ENCODE peak calls at places on chromosomes 11 and 22, in six cellular contexts. Q is neuronal stem cell, S is H9, O is IMR-90, P is trophoblast cell, Y is mesendoderm. W is an unnamed sample.

GRCh38 chr11:45219411-45219810 is 66.7 kb downstream of the SYT13 start:
- DNase-seq in Y (no peak), O (no peak), Q (no peak), S (no peak), P (no peak), W (no peak)

GRCh38 chr11:13462311-13462927 is 603 bp downstream of the BTBD10 start:
- DNase-seq in Q (peak), P (peak), S (peak), O (peak), Y (peak), W (peak)

GRCh38 chr11:120186799-120187591 is 23.8 kb upstream of the OAF start:
- DNase-seq in O (peak), Y (no peak), Q (no peak), P (no peak), S (peak), W (no peak)

GRCh38 chr11:78110830-78111229 is 28.6 kb downstream of the ALG8 start:
- DNase-seq in Y (no peak), S (no peak), P (peak), O (peak), Q (no peak), W (no peak)

GRCh38 chr11:15276616-15277015 is 161.9 kb downstream of the INSC start:
- DNase-seq in P (no peak), Q (peak), O (peak), Y (peak), S (no peak), W (peak)

GRCh38 chr11:124882339-124883071 is 15.2 kb downstream of the ROBO4 start:
- DNase-seq in S (peak), Y (no peak), P (no peak), O (no peak), Q (no peak), W (peak)

GRCh38 chr22:43827926-43828710 is 16.0 kb upstream of the EFCAB6 start:
- DNase-seq in S (peak), O (no peak), Y (no peak), P (no peak), Q (no peak), W (no peak)

GRCh38 chr11:79437981-79438630 is 2.7 kb downstream of the TENM4 start:
- DNase-seq in Q (no peak), Y (peak), O (peak), P (no peak), S (peak), W (peak)

GRCh38 chr11:15536438-15536837 is 421.7 kb downstream of the INSC start:
- DNase-seq in O (no peak), Y (no peak), P (no peak), S (no peak), Q (no peak), W (no peak)

GRCh38 chr11:79461144-79461543 is 20.3 kb upstream of the TENM4 start:
- DNase-seq in S (no peak), O (peak), Q (peak), P (peak), Y (peak), W (peak)

GRCh38 chr11:123302751-123303195 is 107.7 kb upstream of the CLMP start:
- DNase-seq in O (peak), Y (peak), Q (no peak), S (no peak), P (peak), W (peak)

GRCh38 chr22:50714150-50714549 is 23.9 kb upstream of the ACR start:
- DNase-seq in Q (no peak), Y (no peak), S (no peak), O (no peak), P (no peak), W (no peak)

GRCh38 chr11:36376315-36376887 is 80.3 kb downstream of the PRR5L start:
- DNase-seq in P (no peak), S (peak), O (peak), Q (peak), Y (peak), W (peak)

GRCh38 chr11:13277719-13278619 is at the start of gene BMAL1:
- DNase-seq in P (no peak), S (peak), Q (no peak), Y (peak), O (no peak), W (peak)

GRCh38 chr22:20656902-20657836 is 116.7 kb upstream of the SERPIND1 start:
- DNase-seq in P (no peak), O (peak), S (peak), Q (no peak), Y (peak), W (no peak)

GRCh38 chr11:17014774-17015638 is 792 bp upstream of the PLEKHA7 start:
- DNase-seq in P (peak), Y (peak), O (no peak), S (peak), Q (peak), W (peak)

GRCh38 chr11:57523419-57523818 is 7.1 kb downstream of the TIMM10 start:
- DNase-seq in S (no peak), P (no peak), O (no peak), Q (no peak), Y (no peak), W (no peak)

GRCh38 chr11:28123151-28123571 is 15.0 kb downstream of the METTL15 start:
- DNase-seq in Y (no peak), Q (no peak), P (no peak), S (no peak), O (peak), W (peak)

GRCh38 chr11:30474151-30474954 is 111.8 kb downstream of the MPPED2 start:
- DNase-seq in Y (peak), O (no peak), Q (no peak), P (no peak), S (no peak), W (no peak)

GRCh38 chr11:111736191-111736590 is 30.0 kb downstream of the PPP2R1B start:
- DNase-seq in Y (no peak), S (no peak), O (peak), Q (no peak), P (peak), W (no peak)

GRCh38 chr11:34194576-34195335 is 89.3 kb downstream of the NAT10 start:
- DNase-seq in P (peak), O (peak), S (peak), Y (peak), Q (no peak), W (no peak)

GRCh38 chr11:44760917-44761545 is 34.3 kb downstream of the TSPAN18 start:
- DNase-seq in Q (peak), S (peak), P (peak), Y (peak), O (peak), W (peak)

GRCh38 chr11:289145-289705 is 299 bp downstream of the PGGHG start:
- DNase-seq in S (no peak), Q (no peak), O (no peak), P (no peak), Y (no peak), W (no peak)

GRCh38 chr11:76288166-76288978 is 82.1 kb upstream of the WNT11 start:
- DNase-seq in Q (no peak), O (no peak), P (no peak), Y (no peak), S (no peak), W (no peak)

GRCh38 chr22:23243006-23243573 is 62.8 kb downstream of the BCR start:
- DNase-seq in S (peak), O (no peak), P (no peak), Y (peak), Q (peak), W (no peak)

GRCh38 chr11:72812604-72812967 is 1.6 kb upstream of the ATG16L2 start:
- DNase-seq in O (no peak), Y (no peak), S (no peak), P (peak), Q (no peak), W (peak)

GRCh38 chr11:3638513-3638912 is 3.3 kb downstream of the ART5 start:
- DNase-seq in Y (no peak), P (no peak), O (no peak), Q (no peak), S (no peak), W (no peak)

GRCh38 chr22:26671317-26672059 is 14.1 kb downstream of the MIAT start:
- DNase-seq in O (no peak), Q (no peak), P (no peak), S (no peak), Y (no peak), W (no peak)

GRCh38 chr11:79090191-79090590 is 350.6 kb downstream of the TENM4 start:
- DNase-seq in P (peak), Y (no peak), S (no peak), Q (no peak), O (no peak), W (no peak)

GRCh38 chr11:134516529-134516928 is 104.5 kb upstream of the B3GAT1 start:
- DNase-seq in P (no peak), O (no peak), Y (no peak), S (no peak), Q (no peak), W (no peak)

GRCh38 chr11:99418927-99419707 is 398.4 kb downstream of the CNTN5 start:
- DNase-seq in Y (peak), Q (no peak), O (no peak), S (no peak), P (no peak), W (no peak)

GRCh38 chr11:6627762-6628241 is 8.6 kb upstream of the TPP1 start:
- DNase-seq in Y (no peak), Q (no peak), P (no peak), O (no peak), S (no peak), W (no peak)

GRCh38 chr22:39773976-39774539 is 119.5 kb downstream of the ENTHD1 start:
- DNase-seq in Y (peak), P (peak), Q (no peak), O (peak), S (no peak), W (peak)

GRCh38 chr11:100876826-100877545 is 189.9 kb downstream of the ARHGAP42 start:
- DNase-seq in Q (no peak), S (no peak), P (peak), Y (peak), O (peak), W (peak)

GRCh38 chr11:100874203-100874602 is 187.1 kb downstream of the ARHGAP42 start:
- DNase-seq in S (no peak), Q (no peak), P (no peak), O (no peak), Y (peak), W (no peak)

GRCh38 chr11:100872951-100873350 is 185.9 kb downstream of the ARHGAP42 start:
- DNase-seq in Y (no peak), O (no peak), S (no peak), P (no peak), Q (no peak), W (no peak)

GRCh38 chr11:100878474-100878873 is 191.4 kb downstream of the ARHGAP42 start:
- DNase-seq in O (peak), Q (no peak), S (no peak), Y (no peak), P (no peak), W (no peak)

GRCh38 chr11:100875521-100875869 is 188.4 kb downstream of the ARHGAP42 start:
- DNase-seq in O (no peak), Y (no peak), S (no peak), Q (no peak), P (no peak), W (no peak)
- H2BK5ac ChIP-seq in O (peak), Y (peak), S (no peak), Q (no peak), P (peak), W (peak)

GRCh38 chr11:129933866-129934265 is 38.5 kb upstream of the NFRKB start:
- DNase-seq in Y (no peak), P (no peak), S (no peak), O (no peak), Q (no peak), W (no peak)
- H2BK5ac ChIP-seq in Y (no peak), P (no peak), S (no peak), O (no peak), Q (no peak), W (no peak)

DNA sequence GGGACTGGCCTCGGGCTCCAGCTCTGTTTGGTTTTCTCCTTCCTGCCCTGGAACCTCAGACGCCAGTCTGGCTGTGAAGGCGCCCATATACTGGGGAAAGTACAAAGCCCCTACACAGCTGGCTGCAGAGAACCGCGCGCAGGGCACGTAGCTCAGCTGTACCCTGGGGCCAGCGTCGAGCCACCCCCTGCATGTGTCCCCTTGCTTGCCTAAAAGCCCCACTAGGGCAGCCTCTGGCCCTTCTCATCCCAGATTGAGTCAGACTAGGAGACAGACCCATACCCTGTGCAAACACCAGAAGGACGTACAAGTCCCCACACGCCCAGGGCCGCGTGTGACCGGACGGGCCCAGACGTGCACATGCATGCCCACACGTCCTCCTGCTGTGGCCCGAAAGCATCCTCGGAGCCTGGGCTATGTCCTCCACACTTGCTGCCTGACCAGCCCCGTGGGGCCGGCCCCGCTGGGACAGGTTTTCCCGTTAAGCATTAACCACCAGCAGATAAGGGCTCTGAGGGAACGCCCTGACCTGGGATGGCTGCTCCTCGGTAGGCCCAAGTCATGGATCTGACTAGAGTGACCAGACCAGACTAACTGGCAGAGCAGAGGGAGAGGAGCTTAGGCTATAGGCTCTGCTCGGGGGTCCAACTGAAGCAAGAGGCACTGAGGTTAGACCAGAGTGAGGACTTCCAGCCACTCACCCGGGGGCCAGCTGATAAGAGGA is 4.1 kb upstream of the SYT8 start:
- DNase-seq in O (no peak), Q (no peak), Y (no peak), P (peak), S (no peak), W (no peak)
- H2BK5ac ChIP-seq in O (no peak), Q (peak), Y (no peak), P (peak), S (no peak), W (no peak)

GRCh38 chr22:46734830-46735453 is 3.1 kb downstream of the CERK start:
- DNase-seq in Q (no peak), O (no peak), Y (no peak), S (no peak), P (peak), W (peak)
- H2BK5ac ChIP-seq in Q (no peak), O (no peak), Y (no peak), S (no peak), P (no peak), W (no peak)

DNA sequence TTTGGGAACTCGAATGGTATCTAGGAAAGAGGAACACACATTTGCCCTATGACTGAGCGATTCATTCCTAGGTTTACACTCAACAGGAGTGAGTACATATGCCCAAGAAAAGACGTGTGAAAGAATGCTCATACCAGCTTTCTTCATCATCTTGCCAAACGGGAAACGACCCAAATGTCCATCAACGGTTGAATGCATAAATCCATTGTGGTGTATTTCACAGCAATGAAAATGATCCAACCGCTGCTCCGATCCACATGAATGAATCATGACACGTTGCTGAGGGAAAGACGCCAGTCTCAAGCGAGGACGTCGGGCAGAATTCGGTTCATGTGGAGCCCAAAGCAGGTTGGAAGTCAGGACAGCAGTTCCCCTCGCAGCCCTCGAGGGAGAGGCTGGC is 71.5 kb downstream of the CYTH4 start:
- DNase-seq in S (no peak), Y (no peak), Q (no peak), P (peak), O (no peak), W (no peak)
- H2BK5ac ChIP-seq in S (no peak), Y (no peak), Q (no peak), P (no peak), O (no peak), W (no peak)

W was measured in mesenchymal stem cell.